ENCODE peak calls at places on chromosomes 2 and 18, in seven cellular contexts. H, C, F, E, J, A and U are unnamed samples.

GRCh38 chr2:239391286-239392071 is 9.3 kb downstream of the HDAC4 start:
- DNase-seq in H (no peak), C (no peak), F (no peak), E (no peak), J (no peak), A (no peak), U (no peak)

GRCh38 chr2:189648846-189649529 is 12.3 kb upstream of the ASNSD1 start:
- DNase-seq in H (no peak), C (no peak), F (peak), E (no peak), J (no peak), A (no peak), U (no peak)

GRCh38 chr2:17084882-17085281 is 419.2 kb upstream of the CYRIA start:
- DNase-seq in H (no peak), C (no peak), F (peak), E (no peak), J (no peak), A (no peak), U (no peak)

GRCh38 chr2:239765911-239766310 is 259.2 kb downstream of the NDUFA10 start:
- DNase-seq in H (no peak), C (no peak), F (no peak), E (no peak), J (no peak), A (no peak), U (no peak)

GRCh38 chr2:23351388-23352141 is 33.4 kb upstream of the KLHL29 start:
- DNase-seq in H (peak), C (peak), F (peak), E (peak), J (peak), A (peak), U (no peak)

GRCh38 chr18:35458677-35459441 is 38.9 kb downstream of the INO80C start:
- DNase-seq in H (peak), C (no peak), F (no peak), E (no peak), J (peak), A (no peak), U (no peak)

GRCh38 chr18:76209597-76209996 is 285.4 kb downstream of the ZNF516 start:
- DNase-seq in H (no peak), C (no peak), F (no peak), E (no peak), J (no peak), A (no peak), U (no peak)

GRCh38 chr2:12155308-12156061 is 409.1 kb downstream of the LPIN1 start:
- DNase-seq in H (no peak), C (no peak), F (peak), E (no peak), J (no peak), A (no peak), U (no peak)

GRCh38 chr2:188813315-188813714 is 160.9 kb upstream of the COL3A1 start:
- DNase-seq in H (no peak), C (no peak), F (no peak), E (no peak), J (no peak), A (no peak), U (no peak)

GRCh38 chr2:74843371-74844298 is 9.7 kb downstream of the HK2 start:
- DNase-seq in H (peak), C (no peak), F (no peak), E (peak), J (peak), A (no peak), U (no peak)